ENCODE peak calls at places on chromosomes 3 and 15, in six cellular contexts. W, Z, I, C, J and Q are unnamed samples.

GRCh38 chr15:39860871-39861270 is 59.2 kb downstream of the GPR176 start:
- DNase-seq in C (no peak), J (no peak), I (no peak), W (no peak), Z (no peak), Q (no peak)

GRCh38 chr3:81846988-81847387 is 85.5 kb upstream of the GBE1 start:
- DNase-seq in J (no peak), I (no peak), W (no peak), Z (no peak), C (no peak), Q (no peak)

GRCh38 chr15:93063796-93064690 is 25.0 kb downstream of the RGMA start:
- DNase-seq in C (no peak), W (no peak), J (no peak), Z (no peak), I (no peak), Q (no peak)

GRCh38 chr15:84079885-84080777 is 155.4 kb upstream of the GOLGA6L4 start:
- DNase-seq in W (no peak), I (peak), J (peak), Z (no peak), C (no peak), Q (peak)

GRCh38 chr15:93762051-93762450 is 469.3 kb upstream of the MCTP2 start:
- DNase-seq in C (no peak), Z (no peak), I (no peak), W (no peak), J (no peak), Q (no peak)

GRCh38 chr3:123305192-123305591 is 103.4 kb downstream of the SEC22A start:
- DNase-seq in W (no peak), Z (no peak), I (no peak), C (no peak), J (no peak), Q (no peak)

GRCh38 chr15:45136378-45136764 is 6.6 kb downstream of the DUOX1 start:
- DNase-seq in W (no peak), C (no peak), I (no peak), J (peak), Z (no peak), Q (no peak)

GRCh38 chr15:40097968-40098476 is 10.7 kb downstream of the BMF start:
- DNase-seq in J (peak), W (no peak), Z (no peak), I (peak), C (no peak), Q (no peak)

GRCh38 chr15:61994216-61994615 is 66.0 kb downstream of the VPS13C start:
- DNase-seq in J (no peak), W (no peak), C (peak), Z (no peak), I (peak), Q (no peak)

GRCh38 chr3:21174461-21174860 is 576.5 kb downstream of the ZNF385D start:
- DNase-seq in J (no peak), I (peak), W (no peak), C (peak), Z (no peak), Q (no peak)

GRCh38 chr3:12768579-12769527 is 9.8 kb upstream of the TMEM40 start:
- DNase-seq in I (no peak), Z (no peak), J (peak), W (no peak), C (no peak), Q (no peak)

GRCh38 chr15:34241376-34242350 is 16.8 kb downstream of the EMC4 start:
- DNase-seq in Z (no peak), W (no peak), J (peak), C (no peak), I (peak), Q (peak)